ENCODE peak calls at places on chromosomes 5 and 9, in ten cellular contexts. Q, H, X, S, C, W, N, B, D and L are unnamed samples.

GRCh38 chr5:179923422-179923821 is 15.7 kb upstream of the TBC1D9B start:
- DNase-seq in Q (peak; percentile 10), H (no peak), X (no peak), S (no peak), C (no peak), W (no peak), N (no peak), B (peak; percentile 24), D (no peak), L (no peak)

GRCh38 chr5:174720612-174721521 is 3.5 kb upstream of the MSX2 start:
- DNase-seq in Q (no peak), H (no peak), X (no peak), S (peak; percentile 88), C (peak; percentile 25), W (no peak), N (no peak), B (no peak), D (no peak), L (no peak)

GRCh38 chr9:136882109-136882946 is 4.0 kb upstream of the TRAF2 start:
- DNase-seq in Q (no peak), H (peak; percentile 71), X (peak; percentile 50), S (peak; percentile 40), C (peak; percentile 91), W (peak; percentile 67), N (peak; percentile 70), B (peak; percentile 86), D (peak; percentile 86), L (peak; percentile 96)

GRCh38 chr5:74916831-74917710 is 50.9 kb upstream of the FAM169A start:
- DNase-seq in Q (no peak), H (peak; percentile 72), X (no peak), S (no peak), C (peak; percentile 14), W (no peak), N (no peak), B (no peak), D (no peak), L (peak; percentile 45)

GRCh38 chr9:107190031-107190935 is 92.8 kb upstream of the RAD23B start:
- DNase-seq in Q (no peak), H (peak; percentile 89), X (no peak), S (no peak), C (peak; percentile 80), W (no peak), N (no peak), B (no peak), D (no peak), L (peak; percentile 76)

GRCh38 chr9:126722922-126723806 is 81.7 kb upstream of the ZBTB43 start:
- DNase-seq in Q (peak; percentile 50), H (no peak), X (peak; percentile 64), S (no peak), C (peak; percentile 22), W (peak; percentile 56), N (peak; percentile 65), B (peak; percentile 58), D (no peak), L (no peak)

GRCh38 chr5:131258733-131259132 is 5.1 kb upstream of the CDC42SE2 start:
- DNase-seq in Q (no peak), H (no peak), X (no peak), S (no peak), C (no peak), W (no peak), N (no peak), B (no peak), D (no peak), L (peak; percentile 66)

GRCh38 chr5:72597456-72597948 is 90.3 kb upstream of the ZNF366 start:
- DNase-seq in Q (no peak), H (peak; percentile 88), X (no peak), S (peak; percentile 33), C (peak; percentile 86), W (no peak), N (no peak), B (no peak), D (peak; percentile 55), L (peak; percentile 60)

GRCh38 chr5:33810491-33811120 is 81.2 kb downstream of the ADAMTS12 start:
- DNase-seq in Q (no peak), H (peak; percentile 86), X (no peak), S (no peak), C (peak; percentile 48), W (no peak), N (no peak), B (no peak), D (no peak), L (no peak)

GRCh38 chr9:81414836-81415235 is 274.5 kb downstream of the TLE1 start:
- DNase-seq in Q (no peak), H (no peak), X (no peak), S (no peak), C (no peak), W (no peak), N (no peak), B (no peak), D (no peak), L (no peak)

GRCh38 chr5:157778121-157778805 is 34.8 kb downstream of the LSM11 start:
- DNase-seq in Q (no peak), H (peak; percentile 9), X (no peak), S (no peak), C (peak; percentile 30), W (no peak), N (no peak), B (no peak), D (no peak), L (peak; percentile 78)

GRCh38 chr9:134385873-134386370 is 59.7 kb downstream of the RXRA start:
- DNase-seq in Q (no peak), H (no peak), X (no peak), S (no peak), C (no peak), W (no peak), N (no peak), B (no peak), D (no peak), L (no peak)

GRCh38 chr9:114718801-114719221 is 36.8 kb upstream of the TEX48 start:
- DNase-seq in Q (no peak), H (no peak), X (peak; percentile 5), S (peak; percentile 24), C (no peak), W (peak; percentile 56), N (no peak), B (peak; percentile 79), D (no peak), L (peak; percentile 97)

GRCh38 chr5:148904440-148904839 is 78.0 kb downstream of the ADRB2 start:
- DNase-seq in Q (no peak), H (no peak), X (no peak), S (no peak), C (no peak), W (no peak), N (no peak), B (no peak), D (no peak), L (no peak)

GRCh38 chr9:137232510-137232909 is 1.8 kb downstream of the SLC34A3 start:
- DNase-seq in Q (no peak), H (no peak), X (no peak), S (no peak), C (no peak), W (no peak), N (no peak), B (no peak), D (no peak), L (no peak)

GRCh38 chr5:90518666-90519065 is 10.7 kb downstream of the LYSMD3 start:
- DNase-seq in Q (no peak), H (peak; percentile 74), X (no peak), S (no peak), C (peak; percentile 28), W (no peak), N (no peak), B (no peak), D (no peak), L (peak; percentile 24)

GRCh38 chr9:34691556-34691955 is 480 bp upstream of the CCL19 start:
- DNase-seq in Q (no peak), H (no peak), X (no peak), S (no peak), C (no peak), W (no peak), N (no peak), B (no peak), D (no peak), L (no peak)